ENCODE peak calls at places on chromosomes 5 and 9, in six cellular contexts. One of them, this sample, is unnamed. For H3K4me1, the result is how much of the 10 kb centered on the place peaks cover.

GRCh38 chr5:6710551-6711318 is 2.5 kb upstream of the TENT4A start:
- DNase-seq in HCT116: no peak
- DNase-seq in HepG2: no peak
- DNase-seq in H1: no peak
- DNase-seq in K562: no peak
- DNase-seq in GM12878: no peak
- DNase-seq in this sample: no peak

GRCh38 chr9:4297795-4298254 is 2.0 kb downstream of the GLIS3 start:
- DNase-seq in HCT116: no peak
- DNase-seq in HepG2: peak
- DNase-seq in H1: no peak
- DNase-seq in GM12878: no peak
- DNase-seq in K562: peak
- DNase-seq in this sample: peak

GRCh38 chr5:173456751-173457171 is 128.5 kb upstream of the STC2 start:
- DNase-seq in HCT116: no peak
- DNase-seq in K562: no peak
- DNase-seq in GM12878: no peak
- DNase-seq in H1: no peak
- DNase-seq in HepG2: no peak
- DNase-seq in this sample: no peak

GRCh38 chr5:113682497-113683136 is 169.1 kb downstream of the YTHDC2 start:
- DNase-seq in HCT116: peak
- DNase-seq in GM12878: no peak
- DNase-seq in H1: no peak
- DNase-seq in K562: no peak
- DNase-seq in HepG2: no peak
- DNase-seq in this sample: no peak

GRCh38 chr5:137370511-137371071 is 128.5 kb downstream of the SPOCK1 start:
- DNase-seq in K562: no peak
- DNase-seq in H1: no peak
- DNase-seq in HCT116: no peak
- DNase-seq in HepG2: no peak
- DNase-seq in GM12878: no peak
- DNase-seq in this sample: no peak

GRCh38 chr5:77621440-77621839 is 17.1 kb downstream of the OTP start:
- DNase-seq in H1: no peak
- DNase-seq in HCT116: no peak
- DNase-seq in HepG2: no peak
- DNase-seq in GM12878: no peak
- DNase-seq in K562: no peak
- DNase-seq in this sample: no peak

GRCh38 chr5:102762095-102762534 is 7.0 kb downstream of the PAM start:
- DNase-seq in HepG2: no peak
- DNase-seq in K562: no peak
- DNase-seq in HCT116: no peak
- DNase-seq in GM12878: no peak
- DNase-seq in H1: no peak
- DNase-seq in this sample: no peak

GRCh38 chr5:127074466-127074865 is 1.2 kb upstream of the C5orf63 start:
- DNase-seq in K562: no peak
- DNase-seq in HCT116: no peak
- DNase-seq in HepG2: no peak
- DNase-seq in GM12878: no peak
- DNase-seq in H1: no peak
- DNase-seq in this sample: no peak

GRCh38 chr5:142330444-142330843 is 5.6 kb upstream of the SPRY4 start:
- DNase-seq in K562: no peak
- DNase-seq in GM12878: no peak
- DNase-seq in HCT116: no peak
- DNase-seq in HepG2: no peak
- DNase-seq in H1: no peak
- DNase-seq in this sample: no peak

GRCh38 chr5:96714951-96715451 is 52.8 kb downstream of the CAST start:
- DNase-seq in HepG2: peak
- DNase-seq in GM12878: no peak
- DNase-seq in HCT116: peak
- DNase-seq in H1: no peak
- DNase-seq in K562: no peak
- DNase-seq in this sample: no peak

GRCh38 chr5:169125571-169125970 is 175.4 kb downstream of the SLIT3 start:
- DNase-seq in HCT116: no peak
- DNase-seq in K562: no peak
- DNase-seq in GM12878: no peak
- DNase-seq in HepG2: no peak
- DNase-seq in H1: no peak
- DNase-seq in this sample: no peak

GRCh38 chr5:8577792-8578191 is 708.8 kb downstream of the MTRR start:
- DNase-seq in HCT116: no peak
- DNase-seq in HepG2: no peak
- DNase-seq in K562: no peak
- DNase-seq in H1: no peak
- DNase-seq in GM12878: no peak
- DNase-seq in this sample: no peak

GRCh38 chr9:852539-852938 is 11.0 kb downstream of the DMRT1 start:
- DNase-seq in H1: no peak
- DNase-seq in HepG2: no peak
- DNase-seq in K562: no peak
- DNase-seq in GM12878: no peak
- DNase-seq in HCT116: no peak
- DNase-seq in this sample: no peak

GRCh38 chr9:81032030-81032572 is 657.2 kb downstream of the TLE1 start:
- DNase-seq in K562: no peak
- DNase-seq in GM12878: no peak
- DNase-seq in HCT116: no peak
- DNase-seq in H1: no peak
- DNase-seq in HepG2: peak
- DNase-seq in this sample: no peak

GRCh38 chr5:89972901-89973300 is 436.7 kb downstream of the CETN3 start:
- DNase-seq in K562: no peak
- DNase-seq in H1: no peak
- DNase-seq in HepG2: no peak
- DNase-seq in GM12878: no peak
- DNase-seq in HCT116: no peak
- DNase-seq in this sample: no peak

DNA sequence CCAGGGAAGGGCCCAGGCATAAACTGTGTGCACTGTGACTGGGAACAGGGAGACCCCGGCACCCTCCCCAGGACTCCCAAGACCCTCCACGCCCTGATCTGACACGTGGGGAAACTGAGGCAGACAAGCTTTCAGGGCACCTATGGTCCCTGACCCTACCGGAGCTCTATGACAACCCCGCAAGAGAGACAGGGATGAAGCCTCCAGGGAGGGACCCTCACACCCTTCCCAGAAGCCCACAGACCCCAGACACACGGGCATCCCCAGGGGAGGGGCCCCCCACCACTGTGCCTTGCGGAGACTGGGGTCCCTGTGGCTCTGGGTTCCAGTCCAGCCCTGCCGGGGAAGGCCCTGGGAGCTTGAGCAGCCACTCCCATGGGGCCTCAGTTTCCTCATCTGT is 6.4 kb upstream of the EGFL7 start:
- DNase-seq in K562: no peak
- DNase-seq in GM12878: no peak
- DNase-seq in H1: no peak
- DNase-seq in HepG2: no peak
- DNase-seq in HCT116: no peak
- DNase-seq in this sample: no peak
- H3K4me1 ChIP-seq in K562: under half
- H3K4me1 ChIP-seq in GM12878: under half
- H3K4me1 ChIP-seq in H1: under half
- H3K4me1 ChIP-seq in HepG2: under half
- H3K4me1 ChIP-seq in HCT116: under half
- H3K4me1 ChIP-seq in this sample: under half

GRCh38 chr9:25960235-25960634 is 282.0 kb upstream of the TUSC1 start:
- DNase-seq in GM12878: no peak
- DNase-seq in HepG2: no peak
- DNase-seq in HCT116: no peak
- DNase-seq in K562: no peak
- DNase-seq in H1: no peak
- DNase-seq in this sample: no peak

GRCh38 chr9:25964239-25964638 is 286.0 kb upstream of the TUSC1 start:
- DNase-seq in H1: peak
- DNase-seq in K562: no peak
- DNase-seq in HepG2: peak
- DNase-seq in GM12878: no peak
- DNase-seq in HCT116: peak
- DNase-seq in this sample: peak
- TF ChIP-seq ZNF274 in H1: no peak
- TF ChIP-seq ZNF274 in K562: no peak
- TF ChIP-seq ZNF274 in HepG2: no peak
- TF ChIP-seq ZNF274 in GM12878: no peak
- TF ChIP-seq ZNF274 in HCT116: no peak
- TF ChIP-seq ZNF274 in this sample: no peak

GRCh38 chr5:65364907-65365306 is 116.8 kb downstream of the ADAMTS6 start:
- DNase-seq in HepG2: peak
- DNase-seq in H1: no peak
- DNase-seq in HCT116: no peak
- DNase-seq in GM12878: no peak
- DNase-seq in K562: no peak
- DNase-seq in this sample: no peak
- H3K4me3 ChIP-seq in HepG2: no peak
- H3K4me3 ChIP-seq in H1: no peak
- H3K4me3 ChIP-seq in HCT116: no peak
- H3K4me3 ChIP-seq in GM12878: no peak
- H3K4me3 ChIP-seq in K562: no peak
- H3K4me3 ChIP-seq in this sample: no peak

DNA sequence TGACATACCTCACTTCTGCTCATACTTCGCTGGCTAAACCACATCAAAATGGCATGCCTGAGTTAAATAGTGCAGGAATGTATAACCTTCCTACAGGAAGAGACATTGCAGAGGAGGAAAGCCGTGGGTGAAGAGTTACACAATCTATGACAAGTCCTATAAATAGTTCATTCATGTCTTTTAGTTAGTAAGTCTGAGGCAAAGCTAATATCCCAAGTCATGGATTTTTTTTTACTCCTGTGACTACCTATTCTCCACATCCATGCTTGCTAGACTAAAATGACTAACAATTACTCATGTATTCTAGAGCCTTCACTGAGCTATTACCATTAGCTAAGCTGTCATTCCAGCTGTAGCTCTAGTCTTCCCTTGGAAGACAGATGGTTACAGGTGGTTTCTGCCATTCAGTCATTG is 391.3 kb downstream of the NR2F1-AS1 start:
- DNase-seq in HCT116: peak
- DNase-seq in K562: no peak
- DNase-seq in GM12878: no peak
- DNase-seq in H1: no peak
- DNase-seq in HepG2: peak
- DNase-seq in this sample: no peak
- H3K4me1 ChIP-seq in HCT116: half or more
- H3K4me1 ChIP-seq in K562: under half
- H3K4me1 ChIP-seq in GM12878: under half
- H3K4me1 ChIP-seq in H1: under half
- H3K4me1 ChIP-seq in HepG2: under half
- H3K4me1 ChIP-seq in this sample: under half

DNA sequence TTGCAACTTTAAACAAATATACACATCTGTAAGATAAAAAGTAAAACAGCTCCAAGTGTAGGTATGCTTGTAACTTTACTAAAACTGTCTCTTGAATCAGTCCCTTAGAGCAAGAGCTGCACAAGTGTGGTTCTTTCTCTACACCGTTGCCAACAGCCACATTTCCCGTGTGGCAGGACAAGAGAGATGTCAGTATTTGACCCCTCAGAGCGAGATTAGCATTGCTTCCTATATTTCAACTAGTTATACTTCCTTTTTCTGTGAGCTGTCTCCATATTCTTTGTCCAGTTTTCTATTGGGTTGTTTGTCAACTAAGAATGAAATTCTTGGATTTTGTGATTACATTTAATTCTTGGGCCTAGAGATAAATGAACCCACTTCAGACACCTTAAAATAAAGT is 8.1 kb downstream of the PLIN2 start:
- DNase-seq in GM12878: no peak
- DNase-seq in HCT116: no peak
- DNase-seq in HepG2: no peak
- DNase-seq in H1: no peak
- DNase-seq in K562: no peak
- DNase-seq in this sample: no peak
- TF ChIP-seq ZNF274 in GM12878: no peak
- TF ChIP-seq ZNF274 in HCT116: no peak
- TF ChIP-seq ZNF274 in HepG2: no peak
- TF ChIP-seq ZNF274 in H1: no peak
- TF ChIP-seq ZNF274 in K562: no peak
- TF ChIP-seq ZNF274 in this sample: no peak

DNA sequence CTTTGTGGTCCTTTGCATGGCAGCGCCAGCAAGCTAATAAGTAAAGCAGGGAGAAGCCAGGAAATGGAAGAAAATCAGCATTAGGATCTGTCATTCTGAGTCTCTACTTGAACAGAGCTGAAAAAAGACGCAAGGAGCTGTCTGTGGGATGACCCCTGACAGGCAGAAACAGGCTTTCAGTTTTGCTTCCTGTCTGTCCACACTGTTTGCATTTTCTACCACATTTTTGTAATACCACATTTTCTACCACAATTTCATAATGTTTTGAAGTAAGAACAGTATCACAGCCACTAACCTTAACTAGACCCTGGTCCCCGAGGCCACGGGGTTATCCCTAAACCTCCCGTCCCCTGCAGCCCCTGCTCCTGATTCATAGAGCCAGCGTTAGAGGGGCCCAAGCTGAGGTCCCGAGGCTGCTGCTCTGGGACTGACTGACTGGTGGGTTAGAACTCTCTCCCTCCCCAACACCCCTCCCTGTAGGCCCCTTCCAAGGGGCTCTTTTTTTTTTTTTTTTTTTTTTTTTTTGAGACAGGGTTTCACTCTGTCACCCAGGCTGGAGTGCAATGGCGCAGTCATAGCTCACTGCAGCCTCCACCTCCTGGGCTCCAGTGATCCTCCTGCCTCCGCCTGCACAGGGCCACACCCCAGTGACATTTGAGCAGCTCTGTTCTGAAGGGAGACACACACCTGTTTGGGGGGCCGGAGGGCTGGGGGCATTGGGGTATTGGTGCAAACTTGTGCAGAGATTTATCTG is 4.0 kb upstream of the CLIC3 start:
- DNase-seq in GM12878: peak
- DNase-seq in HCT116: no peak
- DNase-seq in H1: no peak
- DNase-seq in HepG2: no peak
- DNase-seq in K562: no peak
- DNase-seq in this sample: no peak
- H3K4me3 ChIP-seq in GM12878: no peak
- H3K4me3 ChIP-seq in HCT116: no peak
- H3K4me3 ChIP-seq in H1: no peak
- H3K4me3 ChIP-seq in HepG2: peak
- H3K4me3 ChIP-seq in K562: no peak
- H3K4me3 ChIP-seq in this sample: no peak